ENCODE peak calls at places on chromosomes 11 and 22, in nine cellular contexts. G, A, M, V, P, D, J, R and H are unnamed samples. For H3K4me1, the result is how much of the 10 kb centered on the place peaks cover.

GRCh38 chr11:85423331-85423730 is 203.8 kb downstream of the DLG2 start:
- DNase-seq in V (no peak), M (peak), G (no peak), P (no peak), D (no peak), J (no peak), A (no peak), R (no peak), H (no peak)

GRCh38 chr22:45082795-45083194 is 73.0 kb upstream of the PHF21B start:
- DNase-seq in D (no peak), J (no peak), P (no peak), R (peak), V (peak), G (peak), M (no peak), A (no peak), H (no peak)

GRCh38 chr11:72687326-72687725 is 13.1 kb upstream of the PDE2A start:
- DNase-seq in M (no peak), G (no peak), J (no peak), A (no peak), D (no peak), P (no peak), V (no peak), R (no peak), H (no peak)

GRCh38 chr22:46958649-46959048 is 196.2 kb downstream of the TBC1D22A start:
- DNase-seq in J (peak), R (no peak), G (no peak), M (no peak), V (peak), P (no peak), D (no peak), A (no peak), H (no peak)

GRCh38 chr22:27385261-27385998 is 416.1 kb downstream of the MN1 start:
- DNase-seq in M (no peak), G (peak), A (no peak), V (no peak), J (no peak), R (no peak), P (no peak), D (no peak), H (no peak)

GRCh38 chr11:129973809-129974208 is 28.8 kb downstream of the PRDM10 start:
- DNase-seq in R (no peak), M (no peak), P (no peak), V (peak), A (no peak), G (peak), J (no peak), D (no peak), H (no peak)

GRCh38 chr11:103528046-103528445 is 418.8 kb downstream of the DYNC2H1 start:
- DNase-seq in R (no peak), P (no peak), G (no peak), A (peak), J (no peak), D (no peak), V (no peak), M (no peak), H (no peak)

GRCh38 chr22:25478111-25478510 is 86.4 kb upstream of the GRK3 start:
- DNase-seq in G (no peak), M (no peak), R (no peak), V (no peak), D (no peak), J (no peak), P (no peak), A (no peak), H (no peak)

GRCh38 chr22:45096256-45096907 is 67.3 kb upstream of the NUP50 start:
- DNase-seq in R (peak), G (peak), J (no peak), P (peak), M (no peak), A (peak), V (peak), D (peak), H (peak)

GRCh38 chr11:101510608-101511007 is 73.2 kb downstream of the TRPC6 start:
- DNase-seq in A (no peak), M (no peak), J (no peak), P (no peak), G (no peak), V (no peak), R (no peak), D (no peak), H (no peak)

GRCh38 chr11:132992838-132993680 is 539.2 kb downstream of the OPCML start:
- DNase-seq in A (peak), P (no peak), J (no peak), G (no peak), D (no peak), R (no peak), V (peak), M (no peak), H (no peak)

GRCh38 chr11:102712140-102712539 is 6.6 kb upstream of the MMP27 start:
- DNase-seq in M (no peak), R (no peak), G (no peak), A (no peak), P (no peak), D (no peak), J (no peak), V (no peak), H (no peak)

GRCh38 chr11:14029971-14030531 is 67.5 kb downstream of the SPON1 start:
- DNase-seq in R (no peak), V (no peak), J (peak), A (peak), P (peak), D (no peak), M (no peak), G (no peak), H (no peak)

GRCh38 chr22:23827351-23827995 is 11.3 kb downstream of the DERL3 start:
- DNase-seq in G (peak), A (no peak), J (no peak), P (no peak), M (peak), D (no peak), V (peak), R (no peak), H (no peak)

GRCh38 chr11:38153985-38154384 is 1555.9 kb upstream of the RAG2 start:
- DNase-seq in P (no peak), G (no peak), A (no peak), R (no peak), D (peak), V (no peak), M (no peak), J (no peak), H (no peak)

GRCh38 chr11:6319879-6320410 is 356 bp downstream of the CAVIN3 start:
- DNase-seq in G (peak), V (peak), J (peak), M (peak), R (peak), D (no peak), A (peak), P (peak), H (peak)

GRCh38 chr11:123238297-123238696 is 43.2 kb upstream of the CLMP start:
- DNase-seq in A (peak), P (no peak), J (peak), R (no peak), M (no peak), D (no peak), G (no peak), V (no peak), H (no peak)

GRCh38 chr22:40507491-40507890 is 129.0 kb downstream of the MRTFA start:
- DNase-seq in J (no peak), R (no peak), P (no peak), V (no peak), G (no peak), D (no peak), A (no peak), M (no peak), H (no peak)

GRCh38 chr11:111982019-111982464 is 43.2 kb upstream of the DLAT start:
- DNase-seq in G (peak), R (peak), M (no peak), P (peak), V (peak), A (peak), J (no peak), D (peak), H (no peak)

GRCh38 chr11:46210133-46210636 is 67.3 kb upstream of the CREB3L1 start:
- DNase-seq in D (peak), G (no peak), A (peak), J (no peak), P (peak), V (no peak), R (no peak), M (no peak), H (peak)

GRCh38 chr22:21832291-21833290 is 34.9 kb downstream of the MAPK1 start:
- DNase-seq in D (no peak), P (peak), J (no peak), G (no peak), A (no peak), V (no peak), R (peak), M (no peak), H (no peak)

GRCh38 chr11:612961-613300 is 2.8 kb downstream of the IRF7 start:
- DNase-seq in A (no peak), R (no peak), M (no peak), P (no peak), D (no peak), V (no peak), G (no peak), J (peak), H (no peak)

GRCh38 chr11:126355324-126355925 is at the start of gene ST3GAL4:
- DNase-seq in M (peak), R (peak), D (peak), G (peak), V (peak), J (peak), P (peak), A (peak), H (peak)

GRCh38 chr11:10298342-10298741 is 4.3 kb upstream of the SBF2 start:
- DNase-seq in V (no peak), D (peak), P (peak), G (no peak), R (no peak), A (peak), M (no peak), J (no peak), H (no peak)

GRCh38 chr11:10289765-10290420 is 4.1 kb downstream of the SBF2 start:
- DNase-seq in D (no peak), V (no peak), M (no peak), P (no peak), R (no peak), G (no peak), A (no peak), J (no peak), H (no peak)

GRCh38 chr11:10295056-10295901 is 1.3 kb upstream of the SBF2 start:
- DNase-seq in A (no peak), G (no peak), J (no peak), D (no peak), R (no peak), M (no peak), V (no peak), P (no peak), H (no peak)

GRCh38 chr11:10293423-10294288 is at the start of gene SBF2:
- DNase-seq in G (peak), V (peak), A (peak), R (peak), D (peak), M (peak), J (peak), P (peak), H (peak)

DNA sequence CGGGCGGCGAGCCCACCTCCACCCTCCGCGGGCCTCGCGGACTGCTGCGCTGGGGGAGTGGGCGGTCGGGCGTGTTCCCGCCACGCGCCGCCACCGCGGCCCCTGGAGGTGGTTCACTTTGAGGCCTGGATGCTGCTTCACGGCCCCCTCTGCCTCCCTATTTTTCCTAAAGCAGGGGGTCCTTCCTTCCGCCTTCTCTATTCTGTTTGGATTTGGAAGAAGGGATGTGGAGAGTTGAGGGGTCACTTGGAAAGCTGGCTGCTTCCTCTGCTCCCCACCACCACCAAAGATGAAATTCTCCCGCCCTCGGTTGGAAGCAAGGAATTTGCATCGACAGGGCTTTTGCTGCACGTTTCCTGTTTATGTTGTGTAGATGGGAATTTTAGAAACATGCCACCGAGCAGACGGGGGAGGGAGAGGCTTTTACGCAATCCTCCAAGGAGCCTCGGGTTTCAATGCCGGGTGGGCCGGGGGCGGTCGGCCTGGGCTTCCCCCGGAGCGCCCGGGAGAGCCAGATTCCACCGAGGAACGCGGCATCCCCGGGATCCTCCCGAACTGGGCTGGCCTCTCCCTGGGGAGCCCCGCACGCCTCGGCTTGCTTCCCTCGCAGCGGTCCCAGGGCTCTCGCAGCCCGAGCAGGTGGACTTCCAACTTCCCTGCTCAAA is 402 bp upstream of the SBF2 start:
- DNase-seq in A (peak), G (peak), D (no peak), P (peak), J (peak), R (no peak), V (peak), M (peak), H (peak)
- H3K27ac ChIP-seq in A (peak), G (peak), D (peak), P (peak), J (peak), R (peak), V (no peak), M (peak), H (peak)

GRCh38 chr11:45078236-45079074 is 68.0 kb upstream of the PRDM11 start:
- DNase-seq in A (peak), D (no peak), J (no peak), V (no peak), P (no peak), M (no peak), G (no peak), R (no peak), H (no peak)

GRCh38 chr11:45076761-45077160 is 69.7 kb upstream of the PRDM11 start:
- DNase-seq in J (no peak), R (no peak), V (no peak), A (no peak), D (no peak), P (no peak), G (no peak), M (no peak), H (peak)

GRCh38 chr11:45075519-45075918 is 70.9 kb upstream of the PRDM11 start:
- DNase-seq in R (no peak), P (no peak), D (no peak), A (no peak), V (no peak), M (no peak), J (no peak), G (no peak), H (no peak)

GRCh38 chr11:45073575-45074225 is 72.7 kb upstream of the PRDM11 start:
- DNase-seq in J (peak), G (no peak), A (no peak), V (peak), D (peak), R (no peak), P (no peak), M (no peak), H (no peak)

DNA sequence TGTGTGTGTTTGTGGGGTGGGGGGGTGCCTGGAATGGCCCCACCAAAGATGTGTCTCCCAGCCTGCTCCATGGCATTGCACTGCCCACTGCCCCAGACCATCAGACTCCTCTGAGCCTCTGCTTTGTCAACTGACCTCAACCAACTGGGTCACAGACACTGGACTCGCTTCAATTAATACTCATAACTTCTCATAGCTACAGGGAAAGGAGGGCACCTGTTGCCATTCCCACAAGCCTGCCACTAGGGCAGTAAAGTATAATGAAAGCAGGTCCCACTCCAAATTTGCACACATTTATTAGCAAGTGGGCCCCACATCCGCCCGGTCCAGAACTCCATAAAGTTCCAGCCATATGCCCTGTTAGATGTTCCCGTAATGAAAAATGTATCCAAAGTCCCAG is 70.5 kb upstream of the PRDM11 start:
- DNase-seq in M (no peak), D (no peak), V (no peak), A (no peak), G (no peak), R (no peak), P (no peak), J (no peak), H (no peak)
- H3K4me1 ChIP-seq in M (under half), D (half or more), V (under half), A (under half), G (under half), R (under half), P (under half), J (under half), H (under half)

GRCh38 chr11:64209563-64209843 is 3.0 kb downstream of the FERMT3 start:
- DNase-seq in G (no peak), J (no peak), D (no peak), M (no peak), V (peak), R (no peak), A (no peak), P (no peak), H (no peak)

GRCh38 chr11:64208086-64208795 is 1.7 kb downstream of the FERMT3 start:
- DNase-seq in R (peak), A (no peak), V (peak), J (no peak), G (no peak), D (no peak), P (no peak), M (peak), H (no peak)

GRCh38 chr11:64206457-64207246 is at the start of gene FERMT3:
- DNase-seq in P (no peak), D (peak), J (peak), R (peak), M (peak), A (no peak), G (no peak), V (no peak), H (no peak)

GRCh38 chr11:64208796-64209562 is 2.5 kb downstream of the FERMT3 start:
- DNase-seq in D (no peak), A (no peak), J (no peak), V (peak), M (no peak), G (no peak), P (no peak), R (no peak), H (no peak)

DNA sequence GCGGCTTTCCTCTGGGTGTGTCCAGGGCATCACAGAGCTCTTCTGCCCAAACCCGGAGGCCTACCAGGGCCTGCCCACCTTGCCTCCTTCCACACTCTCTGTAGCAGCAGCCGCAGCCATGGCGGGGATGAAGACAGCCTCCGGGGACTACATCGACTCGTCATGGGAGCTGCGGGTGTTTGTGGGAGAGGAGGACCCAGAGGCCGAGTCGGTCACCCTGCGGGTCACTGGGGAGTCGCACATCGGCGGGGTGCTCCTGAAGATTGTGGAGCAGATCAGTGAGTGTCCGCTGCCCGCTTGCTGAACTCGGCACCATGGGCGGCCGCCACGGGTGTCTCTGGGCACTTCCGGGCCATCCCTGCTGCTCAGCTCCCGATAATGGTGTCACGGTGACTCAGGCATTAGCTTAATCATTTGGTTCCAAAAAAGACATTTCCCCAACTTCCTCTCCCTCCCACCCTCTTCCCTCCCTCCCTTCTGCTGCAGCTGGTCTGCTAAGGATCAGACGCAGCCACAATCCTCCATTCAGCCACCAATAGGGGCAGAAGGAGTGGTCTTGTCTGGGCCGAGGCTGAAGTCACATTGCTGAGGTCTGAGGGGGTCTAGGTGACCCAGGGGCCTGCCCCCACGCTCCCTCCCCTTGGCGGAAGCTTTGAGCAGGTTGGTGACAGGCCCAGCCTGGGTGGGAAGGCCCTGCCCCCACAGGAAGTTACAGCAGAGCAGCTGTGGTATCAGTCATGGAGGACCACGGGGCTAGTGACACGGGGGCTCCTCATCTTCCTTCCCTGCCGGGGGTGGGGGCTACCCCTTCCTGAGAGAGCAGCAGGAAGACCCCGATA is 945 bp downstream of the FERMT3 start:
- DNase-seq in M (peak), V (peak), D (no peak), J (peak), A (peak), R (peak), P (no peak), G (no peak), H (no peak)
- TF ChIP-seq CTCF in M (no peak), V (no peak), D (no peak), J (no peak), A (no peak), R (peak), P (no peak), G (no peak), H (no peak)

DNA sequence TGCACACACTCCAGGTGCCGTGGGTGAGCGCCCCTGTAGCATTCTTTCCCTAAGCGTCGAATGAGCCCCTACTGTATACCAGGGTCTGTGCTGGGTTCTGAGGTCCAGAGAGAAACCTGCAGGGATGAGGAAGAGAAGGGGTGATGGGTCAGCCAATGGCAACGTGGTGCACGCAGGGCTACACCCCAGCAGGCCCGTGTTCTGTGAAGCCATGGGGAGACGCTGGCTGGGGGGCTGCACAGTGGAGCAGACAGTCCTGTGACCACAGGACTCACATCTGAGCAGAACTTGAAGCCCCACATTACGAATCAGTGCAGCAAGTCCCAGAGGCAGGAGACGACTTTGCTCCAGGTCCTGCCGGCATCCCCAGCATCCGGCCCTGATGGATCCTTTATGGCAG is 1481.4 kb downstream of the BRD1 start:
- DNase-seq in P (no peak), G (no peak), V (no peak), R (no peak), M (peak), A (no peak), D (no peak), J (no peak), H (no peak)
- H3K27ac ChIP-seq in P (no peak), G (no peak), V (no peak), R (no peak), M (no peak), A (no peak), D (no peak), J (no peak), H (no peak)

GRCh38 chr22:38966942-38967341 is 9.5 kb downstream of the APOBEC3A start:
- DNase-seq in V (no peak), A (no peak), G (no peak), P (no peak), M (peak), D (no peak), R (no peak), J (no peak), H (no peak)
- H3K4me1 ChIP-seq in V (under half), A (under half), G (under half), P (under half), M (under half), D (under half), R (under half), J (under half), H (under half)